ENCODE peak calls at places on chromosomes 4 and X, in ten cellular contexts. G is GM13976, V is DMS53, Z is cardiac fibroblast, I is NCI-H1048, K is neuronal stem cell, U is COR-L47, A is AG09309, C is endothelial cell, E is right lobe of liver. Y is an unnamed sample.

GRCh38 chr4:2393353-2394270 is 24.8 kb downstream of the ZFYVE28 start:
- DNase-seq in K (no peak), Z (peak), E (no peak), C (no peak), U (no peak), G (peak), V (no peak), A (no peak), I (no peak), Y (peak)

GRCh38 chrX:154360155-154360713 is 14.2 kb downstream of the FLNA start:
- DNase-seq in K (no peak), V (no peak), G (no peak), U (no peak), Z (no peak), C (no peak), I (no peak), E (no peak), A (no peak), Y (no peak)

GRCh38 chr4:160159457-160159856 is 1056.6 kb downstream of the RAPGEF2 start:
- DNase-seq in G (no peak), E (peak), K (no peak), V (no peak), Z (no peak), I (no peak), A (no peak), U (no peak), C (no peak), Y (no peak)

GRCh38 chr4:185011408-185011807 is 6.9 kb upstream of the HELT start:
- DNase-seq in A (no peak), V (peak), K (no peak), E (no peak), I (peak), Z (peak), U (no peak), G (no peak), C (peak), Y (no peak)

GRCh38 chr4:37609621-37610020 is 76.6 kb downstream of the RELL1 start:
- DNase-seq in E (no peak), Z (no peak), I (no peak), U (no peak), K (no peak), C (no peak), G (no peak), A (no peak), V (no peak), Y (no peak)

GRCh38 chr4:141853091-141853734 is 216.8 kb downstream of the IL15 start:
- DNase-seq in V (peak), E (no peak), A (no peak), K (no peak), Z (no peak), C (no peak), G (no peak), U (peak), I (peak), Y (peak)

GRCh38 chrX:40267334-40268118 is 169.8 kb upstream of the BCOR start:
- DNase-seq in G (peak), Z (no peak), U (no peak), V (peak), E (no peak), A (no peak), I (no peak), C (no peak), K (no peak), Y (no peak)

GRCh38 chr4:85707591-85707990 is 232.6 kb downstream of the ARHGAP24 start:
- DNase-seq in V (no peak), G (peak), U (no peak), E (no peak), A (no peak), C (no peak), I (no peak), Z (no peak), K (no peak), Y (no peak)

GRCh38 chrX:27336466-27337091 is 126.6 kb downstream of the PPP4R3C start:
- DNase-seq in E (no peak), I (peak), A (no peak), K (peak), V (peak), U (peak), C (peak), Z (peak), G (peak), Y (no peak)

GRCh38 chrX:65406532-65406931 is 128.1 kb downstream of the LAS1L start:
- DNase-seq in V (no peak), A (no peak), E (no peak), G (peak), K (no peak), C (no peak), Z (no peak), U (no peak), I (no peak), Y (no peak)

GRCh38 chr4:62549601-62550000 is 1349.5 kb downstream of the ADGRL3 start:
- DNase-seq in Z (no peak), I (no peak), C (no peak), G (no peak), A (no peak), V (no peak), K (no peak), E (no peak), U (no peak), Y (no peak)

GRCh38 chrX:34382416-34382815 is 250.3 kb upstream of the FAM47A start:
- DNase-seq in K (no peak), A (peak), G (no peak), U (no peak), C (no peak), I (no peak), V (no peak), Z (peak), E (no peak), Y (no peak)

GRCh38 chrX:111728096-111728495 is 47.1 kb downstream of the ALG13 start:
- DNase-seq in E (no peak), V (no peak), G (no peak), C (no peak), A (peak), I (no peak), Z (no peak), U (no peak), K (no peak), Y (no peak)

GRCh38 chr4:8556341-8557150 is 23.6 kb upstream of the GPR78 start:
- DNase-seq in I (no peak), C (no peak), Z (no peak), A (no peak), E (no peak), G (no peak), K (no peak), U (no peak), V (no peak), Y (no peak)

GRCh38 chr4:150176559-150176958 is 98.3 kb downstream of the DCLK2 start:
- DNase-seq in I (no peak), U (no peak), Z (peak), V (no peak), A (peak), C (no peak), K (no peak), G (no peak), E (no peak), Y (no peak)

GRCh38 chr4:152937535-152938236 is 1.6 kb downstream of the FHDC1 start:
- DNase-seq in Z (peak), I (no peak), C (peak), A (no peak), G (peak), E (no peak), V (peak), U (peak), K (peak), Y (peak)

GRCh38 chr4:74109894-74110605 is 11.1 kb upstream of the CXCL2 start:
- DNase-seq in V (peak), G (no peak), E (no peak), K (no peak), U (no peak), A (peak), Z (peak), I (no peak), C (no peak), Y (no peak)

GRCh38 chr4:141126769-141127168 is 6.5 kb downstream of the RNF150 start:
- DNase-seq in A (no peak), I (no peak), Z (no peak), E (no peak), U (no peak), K (no peak), V (peak), G (no peak), C (no peak), Y (no peak)

GRCh38 chrX:1387141-1387776 is 4.7 kb downstream of the SLC25A6 start:
- DNase-seq in V (no peak), U (no peak), A (no peak), E (peak), Z (no peak), K (no peak), C (no peak), G (no peak), I (no peak), Y (no peak)

GRCh38 chr4:122689972-122690371 is 42.5 kb upstream of the BBS12 start:
- DNase-seq in A (no peak), U (no peak), C (no peak), I (no peak), K (no peak), V (no peak), Z (no peak), G (peak), E (no peak), Y (no peak)

GRCh38 chrX:96650023-96650422 is 34.6 kb upstream of the DIAPH2 start:
- DNase-seq in A (no peak), C (no peak), Z (no peak), I (no peak), U (no peak), K (no peak), E (no peak), G (no peak), V (no peak), Y (no peak)

GRCh38 chr4:635851-636627 is 10.7 kb downstream of the PDE6B start:
- DNase-seq in A (no peak), V (no peak), E (peak), Z (no peak), G (no peak), U (no peak), I (no peak), C (no peak), K (no peak), Y (no peak)

GRCh38 chrX:68828740-68829593 is at the start of gene EFNB1:
- DNase-seq in I (peak), E (peak), V (peak), G (peak), A (peak), Z (peak), K (peak), U (peak), C (peak), Y (peak)

GRCh38 chrX:46327229-46328081 is 217.8 kb downstream of the ZNF674 start:
- DNase-seq in E (peak), G (no peak), A (no peak), K (peak), Z (peak), V (peak), I (peak), C (peak), U (no peak), Y (no peak)

GRCh38 chr4:183515411-183515810 is 10.6 kb downstream of the ING2 start:
- DNase-seq in E (no peak), V (no peak), G (no peak), I (no peak), U (no peak), Z (no peak), K (no peak), C (no peak), A (no peak), Y (no peak)

GRCh38 chr4:8297141-8297601 is 27.6 kb downstream of the HTRA3 start:
- DNase-seq in G (no peak), E (peak), C (no peak), A (no peak), I (no peak), Z (no peak), V (no peak), K (no peak), U (no peak), Y (no peak)

GRCh38 chr4:37434469-37434868 is 189.9 kb downstream of the NWD2 start:
- DNase-seq in G (no peak), Z (peak), I (no peak), A (no peak), C (no peak), E (no peak), U (no peak), V (peak), K (no peak), Y (no peak)

GRCh38 chr4:35993606-35994005 is 250.7 kb downstream of the ARAP2 start:
- DNase-seq in C (no peak), A (no peak), U (no peak), G (no peak), I (no peak), Z (no peak), V (no peak), K (no peak), E (no peak), Y (no peak)

GRCh38 chrX:31266172-31267076 is 194.6 kb upstream of the FTHL17 start:
- DNase-seq in A (no peak), C (peak), E (peak), I (no peak), V (peak), K (peak), U (peak), Z (peak), G (peak), Y (no peak)

GRCh38 chr4:14529653-14530052 is 472.6 kb upstream of the CPEB2 start:
- DNase-seq in A (no peak), U (no peak), Z (peak), G (no peak), K (peak), C (no peak), E (no peak), I (no peak), V (peak), Y (no peak)

GRCh38 chr4:188032583-188032982 is 37.0 kb downstream of the ZFP42 start:
- DNase-seq in C (no peak), V (no peak), G (no peak), I (no peak), A (no peak), K (peak), E (no peak), Z (no peak), U (no peak), Y (no peak)

GRCh38 chr4:98938386-98938785 is 9.5 kb upstream of the EIF4E start:
- DNase-seq in A (no peak), V (no peak), Z (peak), I (no peak), K (no peak), U (no peak), C (no peak), G (no peak), E (no peak), Y (no peak)

GRCh38 chrX:23952401-23952800 is 44.6 kb downstream of the CXorf58 start:
- DNase-seq in I (no peak), V (no peak), Z (no peak), K (no peak), G (no peak), E (no peak), U (no peak), C (no peak), A (no peak), Y (no peak)

GRCh38 chrX:27890611-27891010 is 82.8 kb downstream of the MAGEB10 start:
- DNase-seq in G (no peak), Z (peak), U (no peak), E (no peak), I (no peak), A (no peak), K (no peak), C (no peak), V (peak), Y (no peak)

GRCh38 chr4:25903905-25904747 is 9.9 kb upstream of the SMIM20 start:
- DNase-seq in C (no peak), A (no peak), I (no peak), U (no peak), K (no peak), E (no peak), G (peak), Z (no peak), V (no peak), Y (no peak)

GRCh38 chrX:25206761-25207160 is 191.0 kb upstream of the ARX start:
- DNase-seq in C (no peak), E (no peak), A (no peak), V (no peak), I (no peak), G (no peak), U (no peak), K (no peak), Z (no peak), Y (no peak)

GRCh38 chrX:55794420-55794819 is 76.9 kb downstream of the RRAGB start:
- DNase-seq in G (peak), A (no peak), Z (no peak), K (no peak), I (no peak), U (no peak), V (no peak), E (no peak), C (no peak), Y (no peak)

GRCh38 chr4:45946699-45947098 is 177.2 kb downstream of the GABRG1 start:
- DNase-seq in A (no peak), Z (no peak), G (no peak), V (no peak), K (no peak), E (no peak), I (peak), U (no peak), C (no peak), Y (no peak)

GRCh38 chrX:20459410-20460350 is 193.0 kb upstream of the RPS6KA3 start:
- DNase-seq in A (no peak), U (no peak), I (no peak), E (no peak), V (no peak), G (no peak), K (no peak), C (no peak), Z (no peak), Y (no peak)